ENCODE peak calls at places on chromosomes 11 and 22, in six cellular contexts. Z is lower lobe of right lung, G is stomach, K is left ventricle myocardium inferior, V is thyroid gland, D is neural progenitor cell. F is an unnamed sample. For H3K4me1, the result is how much of the 10 kb centered on the place peaks cover.

GRCh38 chr11:118186346-118187107 is 10.1 kb upstream of the SCN2B start:
- DNase-seq in K (no peak), V (no peak), G (no peak), Z (no peak), D (no peak), F (no peak)

GRCh38 chr22:40665312-40665711 is 14.0 kb upstream of the MCHR1 start:
- DNase-seq in Z (no peak), K (peak), G (no peak), V (peak), D (no peak), F (peak)

GRCh38 chr11:41316726-41317125 is 142.7 kb downstream of the LRRC4C start:
- DNase-seq in K (no peak), D (no peak), V (no peak), G (no peak), Z (no peak), F (no peak)

GRCh38 chr11:84922212-84922805 is 704.8 kb downstream of the DLG2 start:
- DNase-seq in G (no peak), K (no peak), Z (no peak), D (peak), V (no peak), F (no peak)

GRCh38 chr11:65429069-65429681 is 6.6 kb downstream of the NEAT1 start:
- DNase-seq in K (no peak), G (peak), V (no peak), D (peak), Z (no peak), F (peak)

GRCh38 chr11:117723625-117724024 is 73.4 kb downstream of the DSCAML1 start:
- DNase-seq in K (no peak), G (no peak), V (no peak), Z (no peak), D (no peak), F (no peak)

GRCh38 chr22:17955611-17956379 is 68.6 kb downstream of the MICAL3 start:
- DNase-seq in K (no peak), G (no peak), Z (no peak), V (no peak), D (no peak), F (peak)

GRCh38 chr22:24423519-24424000 is 3.8 kb upstream of the ADORA2A start:
- DNase-seq in G (peak), D (peak), K (peak), Z (peak), V (peak), F (peak)

GRCh38 chr11:62075438-62075837 is 48.4 kb upstream of the INCENP start:
- DNase-seq in Z (no peak), D (peak), V (peak), G (no peak), K (no peak), F (peak)

GRCh38 chr22:47197735-47198500 is 435.5 kb downstream of the TBC1D22A start:
- DNase-seq in K (no peak), Z (no peak), G (peak), V (no peak), D (no peak), F (peak)

GRCh38 chr11:111000400-111001090 is 245.0 kb upstream of the POU2AF2 start:
- DNase-seq in G (no peak), V (no peak), K (no peak), D (no peak), Z (no peak), F (no peak)

GRCh38 chr22:46534177-46534776 is 3.1 kb downstream of the CELSR1 start:
- DNase-seq in V (no peak), D (no peak), G (no peak), K (peak), Z (no peak), F (no peak)

GRCh38 chr22:49617866-49618688 is 209.6 kb downstream of the BRD1 start:
- DNase-seq in Z (no peak), V (no peak), D (no peak), G (no peak), K (peak), F (peak)

GRCh38 chr11:35598254-35599125 is 19.8 kb upstream of the FJX1 start:
- DNase-seq in G (no peak), K (no peak), Z (no peak), V (no peak), D (no peak), F (no peak)

GRCh38 chr22:37197451-37198289 is 9.6 kb upstream of the C1QTNF6 start:
- DNase-seq in D (no peak), Z (peak), G (peak), V (peak), K (no peak), F (peak)

GRCh38 chr11:72754544-72755155 is 2.4 kb upstream of the ARAP1 start:
- DNase-seq in K (no peak), G (no peak), V (no peak), Z (no peak), D (no peak), F (no peak)

GRCh38 chr11:72752088-72752914 is at the start of gene ARAP1:
- DNase-seq in G (peak), V (peak), K (peak), Z (peak), D (peak), F (peak)

GRCh38 chr11:72751293-72752087 is 718 bp downstream of the ARAP1 start:
- DNase-seq in K (no peak), V (peak), Z (no peak), D (no peak), G (no peak), F (no peak)

GRCh38 chr11:72754149-72754543 is 1.9 kb upstream of the ARAP1 start:
- DNase-seq in Z (no peak), G (no peak), D (no peak), K (no peak), V (no peak), F (no peak)

DNA sequence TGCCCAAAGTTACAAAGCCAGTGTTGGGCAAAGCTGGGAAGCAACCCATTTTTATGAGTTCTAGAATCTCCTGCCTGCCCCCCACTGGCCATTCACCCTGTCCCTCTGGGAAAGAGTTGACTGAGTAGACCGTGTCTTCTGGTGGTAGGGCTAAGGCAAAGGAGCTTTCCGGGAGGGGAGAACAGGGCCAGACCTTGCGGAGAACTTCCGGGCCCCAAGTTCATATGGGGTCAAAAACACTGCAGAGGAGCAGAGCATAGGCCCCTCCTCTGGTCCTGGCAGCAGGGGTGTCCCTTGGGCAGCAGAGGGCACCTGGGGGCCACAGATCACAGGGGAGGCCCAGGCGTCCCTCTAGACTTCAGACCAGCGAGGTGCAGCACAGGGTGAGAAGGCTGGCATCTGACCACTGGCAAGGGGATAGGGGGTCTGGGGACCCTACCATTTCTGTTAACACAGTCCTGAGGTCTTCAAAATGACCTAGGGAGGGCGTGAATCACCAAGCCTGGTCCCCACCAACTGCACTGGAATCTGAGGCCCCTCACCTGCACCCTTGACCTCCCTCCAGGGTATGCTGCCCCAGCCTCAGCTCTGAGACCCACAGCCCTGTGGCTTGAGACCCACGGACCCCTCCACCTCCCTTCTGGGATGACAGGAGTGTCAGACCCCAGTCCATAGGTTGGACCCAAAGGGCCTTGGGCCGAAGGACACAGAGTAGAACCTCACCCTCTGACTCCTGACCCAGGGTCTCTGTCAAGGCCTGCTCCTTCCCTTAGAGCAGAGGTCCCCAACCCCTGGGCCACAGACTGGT is 1.3 kb upstream of the ARAP1 start:
- DNase-seq in K (no peak), V (no peak), G (no peak), Z (no peak), D (no peak), F (no peak)
- H3K4me1 ChIP-seq in K (under half), V (under half), G (under half), Z (under half), D (under half), F (under half)

GRCh38 chr11:132943737-132944556 is 588.4 kb downstream of the OPCML start:
- DNase-seq in G (no peak), D (peak), Z (no peak), K (no peak), V (no peak), F (no peak)
- H3K4me3 ChIP-seq in G (peak), D (peak), Z (no peak), K (peak), V (no peak), F (peak)

DNA sequence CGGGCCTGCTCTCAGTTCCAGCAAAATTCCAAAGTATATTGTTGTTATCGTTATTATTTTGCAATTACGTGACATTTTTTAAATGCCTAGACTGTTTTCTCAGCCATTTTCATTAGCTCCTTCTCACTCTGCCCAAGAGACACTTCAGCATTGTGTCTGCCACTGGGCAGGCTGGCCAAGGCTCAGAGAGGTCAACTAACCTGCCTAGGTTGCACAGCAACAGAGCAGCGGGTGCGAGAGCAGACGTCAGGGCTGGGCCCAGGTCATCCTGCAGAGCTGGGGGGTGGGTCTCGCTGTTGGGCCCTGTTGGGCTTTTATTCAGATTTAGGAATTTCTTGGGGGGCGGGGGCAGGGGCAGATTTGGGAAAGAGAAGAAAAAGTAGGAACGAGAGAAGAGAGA is 19.4 kb downstream of the CDKN1C start:
- DNase-seq in G (no peak), K (no peak), V (no peak), Z (no peak), D (no peak), F (no peak)
- H3K4me1 ChIP-seq in G (under half), K (under half), V (under half), Z (under half), D (under half), F (under half)

GRCh38 chr11:105611414-105611813 is 1.5 kb downstream of the GRIA4 start:
- DNase-seq in D (no peak), V (no peak), Z (no peak), G (no peak), K (no peak), F (no peak)

GRCh38 chr11:105611837-105612480 is 2.1 kb downstream of the GRIA4 start:
- DNase-seq in D (peak), Z (no peak), K (no peak), V (no peak), G (no peak), F (no peak)

GRCh38 chr11:105609341-105609781 is 512 bp upstream of the GRIA4 start:
- DNase-seq in D (peak), K (no peak), G (no peak), V (no peak), Z (no peak), F (no peak)

GRCh38 chr11:105610796-105611361 is 1.0 kb downstream of the GRIA4 start:
- DNase-seq in G (no peak), V (no peak), D (peak), Z (no peak), K (no peak), F (no peak)

GRCh38 chr11:105609832-105610781 is at the start of gene GRIA4:
- DNase-seq in Z (peak), G (peak), K (no peak), V (no peak), D (peak), F (peak)
- H3K4me3 ChIP-seq in Z (peak), G (peak), K (peak), V (peak), D (peak), F (peak)

DNA sequence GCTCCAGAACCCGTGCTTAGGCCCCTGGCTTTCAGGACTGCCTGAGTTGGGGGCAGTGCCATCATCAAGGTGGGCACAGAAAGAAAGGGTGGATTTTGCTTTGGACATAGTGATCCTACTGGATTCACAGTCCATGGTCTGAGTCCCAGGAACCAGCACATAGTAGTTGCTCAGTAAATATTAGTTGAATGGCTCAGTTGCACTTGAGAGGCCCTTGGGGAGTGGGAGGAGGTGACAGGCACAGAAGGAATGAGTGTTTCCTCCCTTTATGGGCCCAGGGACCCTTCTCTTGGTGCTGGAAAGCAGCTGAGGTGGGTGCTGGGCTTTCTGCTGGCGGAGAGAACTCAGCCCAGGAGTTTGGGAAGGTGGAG is 16.6 kb downstream of the ARHGEF17 start:
- DNase-seq in V (no peak), Z (no peak), G (no peak), K (no peak), D (no peak), F (no peak)
- H3K4me1 ChIP-seq in V (half or more), Z (half or more), G (half or more), K (half or more), D (half or more), F (half or more)

DNA sequence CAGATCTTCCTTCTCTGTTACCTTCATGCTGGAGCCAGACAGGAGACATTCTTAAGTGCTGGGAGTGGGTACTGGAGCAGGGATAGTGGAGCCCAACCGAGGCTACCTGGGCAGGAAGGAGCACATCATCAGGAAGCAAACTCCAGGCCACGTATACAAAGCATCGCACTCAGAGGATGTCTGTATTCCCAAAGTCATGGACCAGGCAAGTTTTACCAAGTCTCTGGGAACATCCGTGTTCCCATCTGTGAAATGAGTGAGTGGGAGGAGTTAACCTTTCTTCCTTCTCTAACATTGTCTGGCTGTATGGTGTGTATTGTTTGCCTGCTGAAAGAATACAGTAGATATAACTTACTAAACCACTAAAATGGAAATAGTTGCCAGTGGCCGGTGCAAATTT is 175.0 kb upstream of the TMEM45B start:
- DNase-seq in V (no peak), D (no peak), K (no peak), Z (no peak), G (no peak), F (no peak)
- H3K4me3 ChIP-seq in V (no peak), D (no peak), K (no peak), Z (no peak), G (no peak), F (no peak)

GRCh38 chr11:113261709-113262475 is 52.5 kb upstream of the TTC12 start:
- DNase-seq in V (no peak), G (no peak), K (no peak), Z (no peak), D (no peak), F (no peak)
- H3K4me1 ChIP-seq in V (under half), G (under half), K (half or more), Z (under half), D (under half), F (under half)

F was measured in sigmoid colon.